ENCODE peak calls at places on chromosomes 12 and 14, in four cellular contexts. Q is GM12865, D is foreskin fibroblast, U is psoas muscle. F is an unnamed sample.

GRCh38 chr12:97557116-97557515 is 94.5 kb downstream of the RMST start:
- DNase-seq in D (no peak), Q (no peak), U (no peak), F (no peak)

GRCh38 chr12:8943565-8944186 is 5.8 kb downstream of the M6PR start:
- DNase-seq in D (no peak), U (no peak), Q (no peak), F (no peak)

GRCh38 chr12:6955462-6956331 is 4.5 kb downstream of the PTPN6 start:
- DNase-seq in Q (peak; percentile 38), D (no peak), U (no peak), F (no peak)

GRCh38 chr14:24224618-24225071 is 7.5 kb downstream of the NEDD8 start:
- DNase-seq in U (no peak), Q (no peak), D (peak; percentile 59), F (no peak)

GRCh38 chr12:108826115-108826806 is 31.1 kb downstream of the SSH1 start:
- DNase-seq in D (peak; percentile 98), Q (no peak), U (peak; percentile 78), F (peak; percentile 20)

GRCh38 chr12:110583137-110584059 is at the start of gene PPTC7:
- DNase-seq in U (peak; percentile 98), D (peak; percentile 95), Q (peak; percentile 99), F (peak; percentile 98)

GRCh38 chr12:67634167-67634793 is 14.3 kb upstream of the DYRK2 start:
- DNase-seq in Q (no peak), U (no peak), D (no peak), F (no peak)

GRCh38 chr12:84955298-84955697 is 42.7 kb upstream of the SLC6A15 start:
- DNase-seq in Q (no peak), D (no peak), U (no peak), F (no peak)

GRCh38 chr12:4653257-4653656 is 4.3 kb downstream of the NDUFA9 start:
- DNase-seq in U (no peak), D (no peak), Q (no peak), F (no peak)

GRCh38 chr14:61663312-61663974 is 31.9 kb upstream of the HIF1A start:
- DNase-seq in D (no peak), U (no peak), Q (peak; percentile 80), F (no peak)

GRCh38 chr14:21860172-21860571 is 186.6 kb upstream of the OR4E1 start:
- DNase-seq in U (no peak), D (no peak), Q (peak; percentile 41), F (peak; percentile 65)

GRCh38 chr12:18394742-18395141 is 133.4 kb downstream of the PIK3C2G start:
- DNase-seq in D (no peak), Q (no peak), U (no peak), F (no peak)
- TF ChIP-seq CTCF in D (no peak), Q (no peak), U (no peak), F (no peak)

DNA sequence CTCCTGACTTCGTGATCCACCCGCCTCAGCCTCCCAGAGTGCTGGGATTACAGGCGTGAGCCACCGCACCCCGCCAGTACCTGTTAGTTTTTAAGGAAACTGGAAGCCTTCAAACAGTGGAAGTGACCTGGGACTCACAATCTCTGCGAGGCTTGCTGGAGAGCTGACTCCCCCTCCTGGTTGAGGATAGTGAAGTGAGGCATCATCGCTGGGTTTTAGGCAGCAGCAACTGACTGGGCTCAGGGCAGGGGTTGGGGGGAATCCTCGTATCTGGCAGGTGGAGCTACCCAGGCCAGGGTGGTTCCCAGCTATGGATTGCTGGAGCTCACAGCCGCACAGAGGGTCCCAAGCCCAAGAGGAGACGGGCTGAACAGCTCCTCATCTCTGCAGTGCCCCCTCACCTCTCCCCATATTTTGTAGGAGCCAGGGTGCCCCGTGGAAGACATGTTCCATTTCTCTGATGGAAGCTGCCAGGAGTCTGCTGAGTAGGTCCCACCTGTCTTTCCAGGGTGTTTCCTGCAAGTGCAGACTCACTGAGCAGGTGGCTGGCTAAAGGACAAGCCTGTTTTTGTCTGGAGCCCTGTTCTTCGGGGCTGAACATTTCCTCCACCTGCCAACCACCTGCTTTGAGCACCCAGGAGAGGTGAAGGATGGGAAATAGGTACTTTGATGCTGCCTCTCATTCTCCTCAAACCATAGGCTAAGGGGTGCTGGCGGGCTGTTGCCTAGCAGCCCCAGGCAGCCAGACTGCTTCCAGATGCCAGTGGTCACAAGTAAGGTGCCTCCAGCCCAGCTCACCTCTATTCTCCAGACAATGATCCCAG is 3.1 kb downstream of the AVIL start:
- DNase-seq in D (no peak), U (no peak), Q (no peak), F (no peak)
- TF ChIP-seq CTCF in D (no peak), U (no peak), Q (no peak), F (no peak)

DNA sequence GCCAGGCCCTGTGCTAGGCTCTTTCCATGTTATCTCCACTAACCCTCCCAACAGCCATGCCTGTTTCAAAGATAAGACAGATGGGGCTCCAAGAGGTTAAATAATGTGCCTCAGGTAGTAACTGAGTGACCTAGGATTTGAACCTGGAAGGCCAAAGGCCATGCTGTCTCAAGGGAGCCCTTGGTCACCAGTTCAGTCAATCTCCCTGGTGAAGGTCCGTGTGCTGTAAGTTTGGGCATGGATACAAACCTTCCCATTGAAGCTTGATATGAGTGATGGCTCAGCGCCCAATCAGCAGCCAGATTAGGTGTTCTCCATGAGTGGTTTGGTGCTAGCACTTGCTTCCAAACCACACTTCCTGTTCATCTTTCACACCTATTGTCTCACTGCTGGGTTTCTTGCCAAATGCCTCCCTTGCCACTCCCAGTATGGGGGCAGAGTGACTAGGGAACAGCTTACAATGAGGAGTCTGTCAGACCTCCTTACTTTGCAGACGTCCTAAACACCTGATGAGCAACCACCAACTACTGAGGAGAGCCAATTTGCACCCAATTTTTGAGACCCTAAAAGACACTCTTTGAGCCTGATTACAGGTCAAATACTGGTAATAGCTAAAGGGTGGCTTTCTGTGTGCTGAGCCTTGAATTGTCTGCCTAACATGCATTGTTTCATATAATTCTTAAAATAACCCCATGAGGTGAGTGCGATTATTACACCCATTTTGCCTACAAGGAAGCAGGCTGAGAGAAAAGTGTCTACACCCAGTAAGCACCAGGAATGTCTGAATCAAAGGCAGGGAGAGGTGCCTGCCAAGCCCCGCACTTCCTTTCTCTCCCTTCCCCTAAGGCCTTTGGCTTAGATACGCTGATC is 48.5 kb upstream of the FOS start:
- DNase-seq in Q (peak; percentile 75), D (no peak), U (peak; percentile 62), F (peak; percentile 79)
- TF ChIP-seq CTCF in Q (peak; percentile 17), D (no peak), U (peak; percentile 16), F (no peak)

GRCh38 chr12:51522696-51523095 is 68.3 kb upstream of the SCN8A start:
- DNase-seq in D (no peak), U (no peak), Q (no peak), F (no peak)

GRCh38 chr12:51524386-51524901 is 66.6 kb upstream of the SCN8A start:
- DNase-seq in U (no peak), Q (no peak), D (no peak), F (no peak)

GRCh38 chr12:51520576-51521325 is 70.3 kb upstream of the SCN8A start:
- DNase-seq in U (no peak), Q (no peak), D (no peak), F (no peak)

GRCh38 chr12:51519755-51520154 is 71.3 kb upstream of the SCN8A start:
- DNase-seq in D (no peak), U (no peak), Q (peak; percentile 48), F (no peak)

GRCh38 chr12:51521554-51522276 is 69.3 kb upstream of the SCN8A start:
- DNase-seq in U (no peak), D (no peak), Q (no peak), F (no peak)
- TF ChIP-seq CTCF in U (no peak), D (no peak), Q (no peak), F (peak; percentile 19)

GRCh38 chr14:30610719-30611388 is 11.3 kb upstream of the SCFD1 start:
- DNase-seq in D (no peak), Q (peak; percentile 27), U (peak; percentile 62), F (peak; percentile 24)
- TF ChIP-seq CTCF in D (peak; percentile 1), Q (no peak), U (peak; percentile 54), F (no peak)

DNA sequence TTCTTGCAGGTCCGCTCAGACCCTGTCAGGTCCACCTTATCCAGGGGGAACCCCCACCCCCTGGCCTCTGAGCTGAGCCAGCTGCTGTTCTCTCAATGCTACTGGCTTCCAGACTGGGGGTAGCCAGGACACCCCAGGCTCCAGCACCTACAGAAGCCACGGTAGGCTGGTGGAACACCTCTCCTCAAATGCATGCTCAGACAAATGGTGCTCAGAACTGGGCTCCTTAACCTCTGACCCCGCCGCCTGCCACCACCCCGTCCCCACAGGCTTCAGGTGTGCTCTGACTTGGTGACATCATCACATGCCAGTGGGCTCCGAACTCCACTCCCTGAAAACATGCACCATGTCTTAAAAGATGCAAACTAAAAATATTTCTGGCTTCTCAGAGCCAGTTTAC is 54.4 kb downstream of the BCL11B start:
- DNase-seq in U (no peak), Q (no peak), D (no peak), F (no peak)
- TF ChIP-seq CTCF in U (no peak), Q (no peak), D (no peak), F (no peak)

GRCh38 chr14:54420478-54421116 is 20.6 kb downstream of the CNIH1 start:
- DNase-seq in D (peak; percentile 38), Q (no peak), U (no peak), F (peak; percentile 15)
- TF ChIP-seq CTCF in D (peak; percentile 72), Q (peak; percentile 22), U (peak; percentile 46), F (peak; percentile 26)

GRCh38 chr12:96445743-96446655 is 43.4 kb upstream of the CFAP54 start:
- DNase-seq in U (no peak), Q (peak; percentile 80), D (peak; percentile 95), F (peak; percentile 75)
- TF ChIP-seq CTCF in U (no peak), Q (no peak), D (no peak), F (no peak)

GRCh38 chr12:80946591-80946990 is 8.9 kb upstream of the LIN7A start:
- DNase-seq in Q (no peak), D (no peak), U (no peak), F (no peak)
- TF ChIP-seq CTCF in Q (peak; percentile 1), D (no peak), U (peak; percentile 15), F (no peak)

GRCh38 chr14:45807187-45807586 is 554.2 kb upstream of the MIS18BP1 start:
- DNase-seq in D (no peak), U (no peak), Q (peak; percentile 1), F (no peak)

GRCh38 chr14:45811155-45811554 is 558.2 kb upstream of the MIS18BP1 start:
- DNase-seq in Q (peak; percentile 4), U (no peak), D (no peak), F (no peak)

GRCh38 chr14:45810152-45810872 is 557.3 kb upstream of the MIS18BP1 start:
- DNase-seq in Q (peak; percentile 53), D (no peak), U (no peak), F (no peak)
- TF ChIP-seq CTCF in Q (no peak), D (peak; percentile 4), U (no peak), F (no peak)

F was measured in activated CD8-positive, alpha-beta T cell treated with anti-CD3 and anti-CD28 coated beads for 36 hours.